ENCODE peak calls at places on chromosomes 5 and 9, in six cellular contexts. One of them, this sample, is unnamed.

GRCh38 chr5:16970260-16970659 is 34.2 kb upstream of the MYO10 start:
- DNase-seq in Calu3: no peak
- DNase-seq in heart right ventricle: no peak
- DNase-seq in progenitor cell of endocrine pancreas: no peak
- DNase-seq in Peyer's patch: no peak
- DNase-seq in thyroid gland: no peak
- DNase-seq in this sample: no peak

GRCh38 chr9:81685763-81686613 is 3.4 kb downstream of the TLE1 start:
- DNase-seq in Calu3: no peak
- DNase-seq in heart right ventricle: no peak
- DNase-seq in progenitor cell of endocrine pancreas: no peak
- DNase-seq in Peyer's patch: no peak
- DNase-seq in thyroid gland: peak; percentile 46
- DNase-seq in this sample: no peak

GRCh38 chr9:79623799-79624721 is 52.3 kb downstream of the TLE4 start:
- DNase-seq in Calu3: no peak
- DNase-seq in heart right ventricle: peak; percentile 49
- DNase-seq in progenitor cell of endocrine pancreas: no peak
- DNase-seq in Peyer's patch: no peak
- DNase-seq in thyroid gland: peak; percentile 35
- DNase-seq in this sample: peak; percentile 77

GRCh38 chr9:87684627-87685204 is 41.2 kb upstream of the CTSL start:
- DNase-seq in Calu3: peak; percentile 25
- DNase-seq in heart right ventricle: peak; percentile 24
- DNase-seq in progenitor cell of endocrine pancreas: peak; percentile 44
- DNase-seq in Peyer's patch: no peak
- DNase-seq in thyroid gland: peak; percentile 59
- DNase-seq in this sample: no peak

GRCh38 chr5:2576823-2577222 is 174.7 kb downstream of the IRX2 start:
- DNase-seq in Calu3: no peak
- DNase-seq in heart right ventricle: no peak
- DNase-seq in progenitor cell of endocrine pancreas: no peak
- DNase-seq in Peyer's patch: no peak
- DNase-seq in thyroid gland: no peak
- DNase-seq in this sample: no peak

GRCh38 chr5:6788956-6789649 is 75.9 kb downstream of the TENT4A start:
- DNase-seq in Calu3: no peak
- DNase-seq in heart right ventricle: no peak
- DNase-seq in progenitor cell of endocrine pancreas: no peak
- DNase-seq in Peyer's patch: no peak
- DNase-seq in thyroid gland: no peak
- DNase-seq in this sample: no peak

GRCh38 chr9:126439402-126439765 is 112.8 kb downstream of the MVB12B start:
- DNase-seq in Calu3: no peak
- DNase-seq in heart right ventricle: no peak
- DNase-seq in progenitor cell of endocrine pancreas: no peak
- DNase-seq in Peyer's patch: no peak
- DNase-seq in thyroid gland: no peak
- DNase-seq in this sample: no peak

GRCh38 chr5:126055348-126055729 is 367.9 kb upstream of the GRAMD2B start:
- DNase-seq in Calu3: no peak
- DNase-seq in heart right ventricle: no peak
- DNase-seq in progenitor cell of endocrine pancreas: no peak
- DNase-seq in Peyer's patch: no peak
- DNase-seq in thyroid gland: no peak
- DNase-seq in this sample: no peak

GRCh38 chr9:133252301-133252776 is 22.7 kb downstream of the ABO start:
- DNase-seq in Calu3: peak; percentile 65
- DNase-seq in heart right ventricle: no peak
- DNase-seq in progenitor cell of endocrine pancreas: no peak
- DNase-seq in Peyer's patch: no peak
- DNase-seq in thyroid gland: peak; percentile 92
- DNase-seq in this sample: no peak

GRCh38 chr9:35385042-35385441 is 104.9 kb upstream of the RUSC2 start:
- DNase-seq in Calu3: no peak
- DNase-seq in heart right ventricle: no peak
- DNase-seq in progenitor cell of endocrine pancreas: no peak
- DNase-seq in Peyer's patch: no peak
- DNase-seq in thyroid gland: no peak
- DNase-seq in this sample: no peak

GRCh38 chr5:176887252-176887849 is 11.8 kb downstream of the HK3 start:
- DNase-seq in Calu3: no peak
- DNase-seq in heart right ventricle: no peak
- DNase-seq in progenitor cell of endocrine pancreas: no peak
- DNase-seq in Peyer's patch: no peak
- DNase-seq in thyroid gland: no peak
- DNase-seq in this sample: peak; percentile 32

GRCh38 chr5:178533136-178533535 is 57.1 kb downstream of the COL23A1 start:
- DNase-seq in Calu3: no peak
- DNase-seq in heart right ventricle: no peak
- DNase-seq in progenitor cell of endocrine pancreas: no peak
- DNase-seq in Peyer's patch: no peak
- DNase-seq in thyroid gland: no peak
- DNase-seq in this sample: no peak

GRCh38 chr9:100600511-100601079 is 22.7 kb downstream of the CAVIN4 start:
- DNase-seq in Calu3: no peak
- DNase-seq in heart right ventricle: no peak
- DNase-seq in progenitor cell of endocrine pancreas: no peak
- DNase-seq in Peyer's patch: no peak
- DNase-seq in thyroid gland: no peak
- DNase-seq in this sample: no peak

GRCh38 chr5:144170276-144171024 is at the start of the genes KCTD16 and YIPF5:
- DNase-seq in Calu3: peak; percentile 97
- DNase-seq in heart right ventricle: peak; percentile 93
- DNase-seq in progenitor cell of endocrine pancreas: peak; percentile 86
- DNase-seq in Peyer's patch: peak; percentile 95
- DNase-seq in thyroid gland: peak; percentile 95
- DNase-seq in this sample: peak; percentile 90

GRCh38 chr9:132201780-132202703 is 40.2 kb downstream of the NTNG2 start:
- DNase-seq in Calu3: no peak
- DNase-seq in heart right ventricle: no peak
- DNase-seq in progenitor cell of endocrine pancreas: no peak
- DNase-seq in Peyer's patch: no peak
- DNase-seq in thyroid gland: peak; percentile 12
- DNase-seq in this sample: no peak
- TF ChIP-seq CTCF in Calu3: no peak
- TF ChIP-seq CTCF in heart right ventricle: no peak
- TF ChIP-seq CTCF in progenitor cell of endocrine pancreas: no peak
- TF ChIP-seq CTCF in Peyer's patch: no peak
- TF ChIP-seq CTCF in thyroid gland: no peak
- TF ChIP-seq CTCF in this sample: no peak

GRCh38 chr9:92721548-92721947 is 43.1 kb downstream of the BICD2 start:
- DNase-seq in Calu3: no peak
- DNase-seq in heart right ventricle: no peak
- DNase-seq in progenitor cell of endocrine pancreas: no peak
- DNase-seq in Peyer's patch: peak; percentile 17
- DNase-seq in thyroid gland: no peak
- DNase-seq in this sample: no peak

GRCh38 chr9:92723299-92723625 is 41.4 kb downstream of the BICD2 start:
- DNase-seq in Calu3: peak; percentile 23
- DNase-seq in heart right ventricle: peak; percentile 1
- DNase-seq in progenitor cell of endocrine pancreas: no peak
- DNase-seq in Peyer's patch: no peak
- DNase-seq in thyroid gland: peak; percentile 74
- DNase-seq in this sample: no peak

GRCh38 chr9:92723801-92724323 is 40.8 kb downstream of the BICD2 start:
- DNase-seq in Calu3: no peak
- DNase-seq in heart right ventricle: peak; percentile 2
- DNase-seq in progenitor cell of endocrine pancreas: no peak
- DNase-seq in Peyer's patch: no peak
- DNase-seq in thyroid gland: no peak
- DNase-seq in this sample: no peak

GRCh38 chr9:92720807-92721535 is 43.7 kb downstream of the BICD2 start:
- DNase-seq in Calu3: no peak
- DNase-seq in heart right ventricle: peak; percentile 1
- DNase-seq in progenitor cell of endocrine pancreas: no peak
- DNase-seq in Peyer's patch: peak; percentile 51
- DNase-seq in thyroid gland: no peak
- DNase-seq in this sample: no peak

DNA sequence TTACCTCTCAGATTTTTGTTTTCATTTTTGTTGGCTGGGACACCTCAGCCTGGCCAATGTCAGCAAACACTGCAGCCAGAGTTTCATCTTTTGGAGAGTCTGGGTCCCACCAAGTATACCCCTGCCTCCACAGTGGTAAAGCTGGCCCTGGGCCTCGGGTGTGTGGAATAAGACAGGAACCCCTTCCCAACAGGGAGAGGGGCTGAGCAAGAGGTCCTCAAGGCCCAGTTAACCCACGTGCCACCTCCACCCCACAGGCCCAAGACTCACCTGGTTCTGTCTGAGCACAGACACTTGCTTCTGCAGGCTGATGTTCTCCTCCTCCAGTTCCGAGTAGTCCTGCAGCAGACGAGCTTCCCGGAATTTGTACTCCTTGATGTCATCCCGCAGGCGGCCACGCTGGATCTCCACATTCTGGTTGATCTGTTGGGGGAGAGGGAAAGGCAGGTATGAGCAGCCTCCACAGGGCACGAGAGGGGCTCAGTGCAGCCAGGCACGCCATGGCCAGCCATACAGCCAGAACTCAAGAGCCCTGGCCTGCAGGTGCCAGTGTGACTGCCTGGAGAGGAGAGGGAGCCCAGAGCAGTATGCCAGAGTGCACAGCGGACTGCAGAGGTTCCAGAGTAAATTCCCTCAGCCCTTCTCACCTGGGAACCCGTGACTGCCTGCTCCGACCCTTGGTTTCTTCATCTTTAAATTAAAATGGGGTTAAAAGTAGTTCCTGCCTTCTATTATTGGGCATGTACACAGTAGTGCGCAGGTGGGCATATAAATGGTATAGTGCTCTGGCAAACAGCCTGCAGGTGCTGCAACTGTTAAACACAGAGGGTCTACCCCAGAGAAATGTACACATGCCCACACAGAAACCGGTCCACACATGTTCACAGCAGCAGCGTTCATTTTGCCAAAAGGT is 42.0 kb downstream of the BICD2 start:
- DNase-seq in Calu3: no peak
- DNase-seq in heart right ventricle: peak; percentile 1
- DNase-seq in progenitor cell of endocrine pancreas: no peak
- DNase-seq in Peyer's patch: peak; percentile 14
- DNase-seq in thyroid gland: peak; percentile 51
- DNase-seq in this sample: no peak
- TF ChIP-seq CTCF in Calu3: no peak
- TF ChIP-seq CTCF in heart right ventricle: no peak
- TF ChIP-seq CTCF in progenitor cell of endocrine pancreas: no peak
- TF ChIP-seq CTCF in Peyer's patch: no peak
- TF ChIP-seq CTCF in thyroid gland: no peak
- TF ChIP-seq CTCF in this sample: no peak

DNA sequence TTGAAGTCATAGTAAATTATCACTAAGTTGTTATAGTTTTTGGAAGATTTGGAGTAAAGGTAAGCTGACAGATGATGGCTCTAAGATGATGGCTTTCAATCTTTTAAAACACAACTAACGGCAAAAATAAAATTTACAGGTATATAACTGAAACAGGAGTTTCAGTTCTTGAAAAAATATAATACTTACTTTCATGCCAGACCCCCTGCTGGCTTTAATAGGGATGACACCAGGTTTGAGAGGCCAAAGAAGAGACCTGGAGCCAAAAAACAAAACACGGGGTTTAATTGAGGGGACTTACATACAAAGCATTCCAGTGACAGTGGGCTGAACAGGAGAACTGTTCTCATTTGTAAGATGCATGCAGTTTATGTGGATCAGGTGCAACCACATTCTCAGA is 301.7 kb upstream of the PCSK5 start:
- DNase-seq in Calu3: no peak
- DNase-seq in heart right ventricle: no peak
- DNase-seq in progenitor cell of endocrine pancreas: no peak
- DNase-seq in Peyer's patch: no peak
- DNase-seq in thyroid gland: no peak
- DNase-seq in this sample: no peak
- TF ChIP-seq CTCF in Calu3: peak; percentile 19
- TF ChIP-seq CTCF in heart right ventricle: no peak
- TF ChIP-seq CTCF in progenitor cell of endocrine pancreas: peak; percentile 50
- TF ChIP-seq CTCF in Peyer's patch: peak; percentile 28
- TF ChIP-seq CTCF in thyroid gland: peak; percentile 39
- TF ChIP-seq CTCF in this sample: peak; percentile 49

GRCh38 chr5:115033861-115034260 is 135.8 kb downstream of the TRIM36 start:
- DNase-seq in Calu3: peak; percentile 7
- DNase-seq in heart right ventricle: no peak
- DNase-seq in progenitor cell of endocrine pancreas: no peak
- DNase-seq in Peyer's patch: no peak
- DNase-seq in thyroid gland: no peak
- DNase-seq in this sample: no peak
- TF ChIP-seq CTCF in Calu3: no peak
- TF ChIP-seq CTCF in heart right ventricle: no peak
- TF ChIP-seq CTCF in progenitor cell of endocrine pancreas: peak; percentile 41
- TF ChIP-seq CTCF in Peyer's patch: no peak
- TF ChIP-seq CTCF in thyroid gland: no peak
- TF ChIP-seq CTCF in this sample: no peak

GRCh38 chr5:146816775-146817387 is 61.7 kb downstream of the PPP2R2B start:
- DNase-seq in Calu3: no peak
- DNase-seq in heart right ventricle: no peak
- DNase-seq in progenitor cell of endocrine pancreas: no peak
- DNase-seq in Peyer's patch: no peak
- DNase-seq in thyroid gland: no peak
- DNase-seq in this sample: no peak

GRCh38 chr5:146815423-146815822 is 63.1 kb downstream of the PPP2R2B start:
- DNase-seq in Calu3: no peak
- DNase-seq in heart right ventricle: no peak
- DNase-seq in progenitor cell of endocrine pancreas: no peak
- DNase-seq in Peyer's patch: no peak
- DNase-seq in thyroid gland: no peak
- DNase-seq in this sample: no peak

GRCh38 chr5:146820987-146821386 is 57.6 kb downstream of the PPP2R2B start:
- DNase-seq in Calu3: no peak
- DNase-seq in heart right ventricle: no peak
- DNase-seq in progenitor cell of endocrine pancreas: no peak
- DNase-seq in Peyer's patch: no peak
- DNase-seq in thyroid gland: no peak
- DNase-seq in this sample: no peak

GRCh38 chr5:146817973-146818372 is 60.6 kb downstream of the PPP2R2B start:
- DNase-seq in Calu3: no peak
- DNase-seq in heart right ventricle: no peak
- DNase-seq in progenitor cell of endocrine pancreas: no peak
- DNase-seq in Peyer's patch: no peak
- DNase-seq in thyroid gland: no peak
- DNase-seq in this sample: no peak

GRCh38 chr5:146818790-146819189 is 59.8 kb downstream of the PPP2R2B start:
- DNase-seq in Calu3: no peak
- DNase-seq in heart right ventricle: no peak
- DNase-seq in progenitor cell of endocrine pancreas: no peak
- DNase-seq in Peyer's patch: no peak
- DNase-seq in thyroid gland: no peak
- DNase-seq in this sample: no peak
- TF ChIP-seq CTCF in Calu3: no peak
- TF ChIP-seq CTCF in heart right ventricle: no peak
- TF ChIP-seq CTCF in progenitor cell of endocrine pancreas: no peak
- TF ChIP-seq CTCF in Peyer's patch: no peak
- TF ChIP-seq CTCF in thyroid gland: no peak
- TF ChIP-seq CTCF in this sample: no peak